ENCODE peak calls at places on chromosomes 1 and 21, in eight cellular contexts. One of them, this sample, is unnamed. For H3K4me1, the result is how much of the 10 kb centered on the place peaks cover.

GRCh38 chr1:222187566-222187965 is 360.3 kb downstream of the HHIPL2 start:
- DNase-seq in CD8-positive, alpha-beta memory T cell: no peak
- DNase-seq in CD8-positive, alpha-beta T cell: no peak
- DNase-seq in ascending aorta: no peak
- DNase-seq in aorta: no peak
- DNase-seq in MM.1S: no peak
- DNase-seq in ovary: no peak
- DNase-seq in fibroblast of lung: no peak
- DNase-seq in this sample: no peak

GRCh38 chr1:3283849-3284248 is 170.6 kb upstream of the ARHGEF16 start:
- DNase-seq in CD8-positive, alpha-beta memory T cell: no peak
- DNase-seq in CD8-positive, alpha-beta T cell: no peak
- DNase-seq in ascending aorta: no peak
- DNase-seq in aorta: peak
- DNase-seq in MM.1S: no peak
- DNase-seq in ovary: peak
- DNase-seq in fibroblast of lung: no peak
- DNase-seq in this sample: no peak

GRCh38 chr1:161166669-161167548 is 683 bp downstream of the PPOX start:
- DNase-seq in CD8-positive, alpha-beta memory T cell: no peak
- DNase-seq in CD8-positive, alpha-beta T cell: no peak
- DNase-seq in ascending aorta: no peak
- DNase-seq in aorta: peak
- DNase-seq in MM.1S: peak
- DNase-seq in ovary: no peak
- DNase-seq in fibroblast of lung: no peak
- DNase-seq in this sample: no peak

GRCh38 chr1:75243124-75243523 is 108.9 kb downstream of the LHX8 start:
- DNase-seq in CD8-positive, alpha-beta memory T cell: no peak
- DNase-seq in CD8-positive, alpha-beta T cell: no peak
- DNase-seq in ascending aorta: no peak
- DNase-seq in aorta: no peak
- DNase-seq in MM.1S: no peak
- DNase-seq in ovary: no peak
- DNase-seq in fibroblast of lung: no peak
- DNase-seq in this sample: no peak

GRCh38 chr1:175572932-175573871 is 170.2 kb downstream of the TNR start:
- DNase-seq in CD8-positive, alpha-beta memory T cell: no peak
- DNase-seq in CD8-positive, alpha-beta T cell: no peak
- DNase-seq in ascending aorta: no peak
- DNase-seq in aorta: no peak
- DNase-seq in MM.1S: no peak
- DNase-seq in ovary: no peak
- DNase-seq in fibroblast of lung: no peak
- DNase-seq in this sample: no peak

GRCh38 chr21:44766014-44766817 is 35.4 kb downstream of the UBE2G2 start:
- DNase-seq in CD8-positive, alpha-beta memory T cell: no peak
- DNase-seq in CD8-positive, alpha-beta T cell: no peak
- DNase-seq in ascending aorta: no peak
- DNase-seq in aorta: no peak
- DNase-seq in MM.1S: no peak
- DNase-seq in ovary: no peak
- DNase-seq in fibroblast of lung: no peak
- DNase-seq in this sample: no peak

GRCh38 chr1:234600418-234601216 is 9.4 kb downstream of the IRF2BP2 start:
- DNase-seq in CD8-positive, alpha-beta memory T cell: no peak
- DNase-seq in CD8-positive, alpha-beta T cell: no peak
- DNase-seq in ascending aorta: no peak
- DNase-seq in aorta: no peak
- DNase-seq in MM.1S: peak
- DNase-seq in ovary: peak
- DNase-seq in fibroblast of lung: peak
- DNase-seq in this sample: no peak

GRCh38 chr1:198187973-198188588 is 31.3 kb downstream of the NEK7 start:
- DNase-seq in CD8-positive, alpha-beta memory T cell: no peak
- DNase-seq in CD8-positive, alpha-beta T cell: no peak
- DNase-seq in ascending aorta: no peak
- DNase-seq in aorta: no peak
- DNase-seq in MM.1S: no peak
- DNase-seq in ovary: no peak
- DNase-seq in fibroblast of lung: peak
- DNase-seq in this sample: no peak

GRCh38 chr1:37515185-37516034 is 844 bp upstream of the MEAF6 start:
- DNase-seq in CD8-positive, alpha-beta memory T cell: no peak
- DNase-seq in CD8-positive, alpha-beta T cell: no peak
- DNase-seq in ascending aorta: no peak
- DNase-seq in aorta: no peak
- DNase-seq in MM.1S: no peak
- DNase-seq in ovary: no peak
- DNase-seq in fibroblast of lung: no peak
- DNase-seq in this sample: no peak

GRCh38 chr1:230047114-230047865 is 19.7 kb upstream of the GALNT2 start:
- DNase-seq in CD8-positive, alpha-beta memory T cell: no peak
- DNase-seq in CD8-positive, alpha-beta T cell: no peak
- DNase-seq in ascending aorta: no peak
- DNase-seq in aorta: no peak
- DNase-seq in MM.1S: no peak
- DNase-seq in ovary: no peak
- DNase-seq in fibroblast of lung: peak
- DNase-seq in this sample: no peak

GRCh38 chr1:242890211-242890741 is 364.8 kb downstream of the CEP170 start:
- DNase-seq in CD8-positive, alpha-beta memory T cell: no peak
- DNase-seq in CD8-positive, alpha-beta T cell: no peak
- DNase-seq in ascending aorta: no peak
- DNase-seq in aorta: no peak
- DNase-seq in MM.1S: no peak
- DNase-seq in ovary: no peak
- DNase-seq in fibroblast of lung: peak
- DNase-seq in this sample: no peak

GRCh38 chr1:22418852-22419480 is 32.7 kb upstream of the ZBTB40 start:
- DNase-seq in CD8-positive, alpha-beta memory T cell: no peak
- DNase-seq in CD8-positive, alpha-beta T cell: no peak
- DNase-seq in ascending aorta: no peak
- DNase-seq in aorta: no peak
- DNase-seq in MM.1S: peak
- DNase-seq in ovary: no peak
- DNase-seq in fibroblast of lung: peak
- DNase-seq in this sample: no peak

GRCh38 chr1:172647110-172647564 is 11.8 kb upstream of the FASLG start:
- DNase-seq in CD8-positive, alpha-beta memory T cell: peak
- DNase-seq in CD8-positive, alpha-beta T cell: no peak
- DNase-seq in ascending aorta: no peak
- DNase-seq in aorta: no peak
- DNase-seq in MM.1S: no peak
- DNase-seq in ovary: no peak
- DNase-seq in fibroblast of lung: peak
- DNase-seq in this sample: no peak

GRCh38 chr1:242425232-242425631 is 99.3 kb downstream of the PLD5 start:
- DNase-seq in CD8-positive, alpha-beta memory T cell: no peak
- DNase-seq in CD8-positive, alpha-beta T cell: no peak
- DNase-seq in ascending aorta: no peak
- DNase-seq in aorta: no peak
- DNase-seq in MM.1S: peak
- DNase-seq in ovary: no peak
- DNase-seq in fibroblast of lung: no peak
- DNase-seq in this sample: no peak

GRCh38 chr1:95203908-95204437 is 30.0 kb upstream of the RWDD3 start:
- DNase-seq in CD8-positive, alpha-beta memory T cell: no peak
- DNase-seq in CD8-positive, alpha-beta T cell: no peak
- DNase-seq in ascending aorta: no peak
- DNase-seq in aorta: no peak
- DNase-seq in MM.1S: no peak
- DNase-seq in ovary: no peak
- DNase-seq in fibroblast of lung: no peak
- DNase-seq in this sample: no peak

GRCh38 chr1:108913105-108913948 is 36.5 kb downstream of the GPSM2 start:
- DNase-seq in CD8-positive, alpha-beta memory T cell: no peak
- DNase-seq in CD8-positive, alpha-beta T cell: no peak
- DNase-seq in ascending aorta: no peak
- DNase-seq in aorta: no peak
- DNase-seq in MM.1S: no peak
- DNase-seq in ovary: no peak
- DNase-seq in fibroblast of lung: peak
- DNase-seq in this sample: no peak

GRCh38 chr1:213507472-213508223 is 456.6 kb downstream of the RPS6KC1 start:
- DNase-seq in CD8-positive, alpha-beta memory T cell: no peak
- DNase-seq in CD8-positive, alpha-beta T cell: no peak
- DNase-seq in ascending aorta: no peak
- DNase-seq in aorta: no peak
- DNase-seq in MM.1S: no peak
- DNase-seq in ovary: no peak
- DNase-seq in fibroblast of lung: no peak
- DNase-seq in this sample: no peak

GRCh38 chr21:46605759-46606426 is 1.0 kb upstream of the S100B start:
- DNase-seq in CD8-positive, alpha-beta memory T cell: peak
- DNase-seq in CD8-positive, alpha-beta T cell: peak
- DNase-seq in ascending aorta: peak
- DNase-seq in aorta: peak
- DNase-seq in MM.1S: no peak
- DNase-seq in ovary: no peak
- DNase-seq in fibroblast of lung: no peak
- DNase-seq in this sample: no peak

GRCh38 chr1:8154621-8155052 is 128.5 kb upstream of the ERRFI1 start:
- DNase-seq in CD8-positive, alpha-beta memory T cell: no peak
- DNase-seq in CD8-positive, alpha-beta T cell: no peak
- DNase-seq in ascending aorta: no peak
- DNase-seq in aorta: peak
- DNase-seq in MM.1S: no peak
- DNase-seq in ovary: no peak
- DNase-seq in fibroblast of lung: peak
- DNase-seq in this sample: no peak

GRCh38 chr1:109733235-109733634 is 7.6 kb downstream of the GSTM3 start:
- DNase-seq in CD8-positive, alpha-beta memory T cell: no peak
- DNase-seq in CD8-positive, alpha-beta T cell: no peak
- DNase-seq in ascending aorta: no peak
- DNase-seq in aorta: no peak
- DNase-seq in MM.1S: no peak
- DNase-seq in ovary: no peak
- DNase-seq in fibroblast of lung: no peak
- DNase-seq in this sample: no peak

GRCh38 chr1:182677393-182678098 is 6.8 kb downstream of the RGS8 start:
- DNase-seq in CD8-positive, alpha-beta memory T cell: no peak
- DNase-seq in CD8-positive, alpha-beta T cell: no peak
- DNase-seq in ascending aorta: no peak
- DNase-seq in aorta: no peak
- DNase-seq in MM.1S: peak
- DNase-seq in ovary: no peak
- DNase-seq in fibroblast of lung: no peak
- DNase-seq in this sample: no peak

GRCh38 chr1:13757693-13758092 is 57.7 kb downstream of the PRDM2 start:
- DNase-seq in CD8-positive, alpha-beta memory T cell: no peak
- DNase-seq in CD8-positive, alpha-beta T cell: no peak
- DNase-seq in ascending aorta: no peak
- DNase-seq in aorta: no peak
- DNase-seq in MM.1S: no peak
- DNase-seq in ovary: no peak
- DNase-seq in fibroblast of lung: peak
- DNase-seq in this sample: no peak
- H3K4me1 ChIP-seq in CD8-positive, alpha-beta memory T cell: half or more
- H3K4me1 ChIP-seq in CD8-positive, alpha-beta T cell: half or more
- H3K4me1 ChIP-seq in ascending aorta: under half
- H3K4me1 ChIP-seq in aorta: under half
- H3K4me1 ChIP-seq in MM.1S: under half
- H3K4me1 ChIP-seq in ovary: under half
- H3K4me1 ChIP-seq in fibroblast of lung: under half
- H3K4me1 ChIP-seq in this sample: under half

GRCh38 chr21:36701912-36702621 is 3.2 kb downstream of the SIM2 start:
- DNase-seq in CD8-positive, alpha-beta memory T cell: no peak
- DNase-seq in CD8-positive, alpha-beta T cell: no peak
- DNase-seq in ascending aorta: no peak
- DNase-seq in aorta: no peak
- DNase-seq in MM.1S: no peak
- DNase-seq in ovary: no peak
- DNase-seq in fibroblast of lung: no peak
- DNase-seq in this sample: no peak
- H3K4me1 ChIP-seq in CD8-positive, alpha-beta memory T cell: under half
- H3K4me1 ChIP-seq in CD8-positive, alpha-beta T cell: half or more
- H3K4me1 ChIP-seq in ascending aorta: under half
- H3K4me1 ChIP-seq in aorta: under half
- H3K4me1 ChIP-seq in MM.1S: under half
- H3K4me1 ChIP-seq in ovary: under half
- H3K4me1 ChIP-seq in fibroblast of lung: under half
- H3K4me1 ChIP-seq in this sample: half or more

GRCh38 chr1:10724511-10724910 is 71.9 kb downstream of the CASZ1 start:
- DNase-seq in CD8-positive, alpha-beta memory T cell: no peak
- DNase-seq in CD8-positive, alpha-beta T cell: no peak
- DNase-seq in ascending aorta: no peak
- DNase-seq in aorta: no peak
- DNase-seq in MM.1S: no peak
- DNase-seq in ovary: no peak
- DNase-seq in fibroblast of lung: no peak
- DNase-seq in this sample: no peak
- H3K4me1 ChIP-seq in CD8-positive, alpha-beta memory T cell: under half
- H3K4me1 ChIP-seq in CD8-positive, alpha-beta T cell: under half
- H3K4me1 ChIP-seq in ascending aorta: under half
- H3K4me1 ChIP-seq in aorta: under half
- H3K4me1 ChIP-seq in MM.1S: under half
- H3K4me1 ChIP-seq in ovary: under half
- H3K4me1 ChIP-seq in fibroblast of lung: under half
- H3K4me1 ChIP-seq in this sample: half or more

GRCh38 chr1:31705080-31705866 is 1.5 kb upstream of the COL16A1 start:
- DNase-seq in CD8-positive, alpha-beta memory T cell: peak
- DNase-seq in CD8-positive, alpha-beta T cell: peak
- DNase-seq in ascending aorta: no peak
- DNase-seq in aorta: peak
- DNase-seq in MM.1S: peak
- DNase-seq in ovary: peak
- DNase-seq in fibroblast of lung: peak
- DNase-seq in this sample: no peak

GRCh38 chr1:31703431-31704260 is at the start of gene COL16A1:
- DNase-seq in CD8-positive, alpha-beta memory T cell: no peak
- DNase-seq in CD8-positive, alpha-beta T cell: no peak
- DNase-seq in ascending aorta: peak
- DNase-seq in aorta: peak
- DNase-seq in MM.1S: no peak
- DNase-seq in ovary: peak
- DNase-seq in fibroblast of lung: peak
- DNase-seq in this sample: no peak

GRCh38 chr1:31706384-31707058 is 2.7 kb upstream of the COL16A1 start:
- DNase-seq in CD8-positive, alpha-beta memory T cell: no peak
- DNase-seq in CD8-positive, alpha-beta T cell: no peak
- DNase-seq in ascending aorta: no peak
- DNase-seq in aorta: no peak
- DNase-seq in MM.1S: no peak
- DNase-seq in ovary: no peak
- DNase-seq in fibroblast of lung: no peak
- DNase-seq in this sample: no peak

GRCh38 chr1:31702836-31703404 is 897 bp downstream of the COL16A1 start:
- DNase-seq in CD8-positive, alpha-beta memory T cell: no peak
- DNase-seq in CD8-positive, alpha-beta T cell: no peak
- DNase-seq in ascending aorta: no peak
- DNase-seq in aorta: no peak
- DNase-seq in MM.1S: no peak
- DNase-seq in ovary: no peak
- DNase-seq in fibroblast of lung: peak
- DNase-seq in this sample: no peak

GRCh38 chr1:31704261-31705079 is 653 bp upstream of the COL16A1 start:
- DNase-seq in CD8-positive, alpha-beta memory T cell: no peak
- DNase-seq in CD8-positive, alpha-beta T cell: no peak
- DNase-seq in ascending aorta: no peak
- DNase-seq in aorta: no peak
- DNase-seq in MM.1S: no peak
- DNase-seq in ovary: peak
- DNase-seq in fibroblast of lung: peak
- DNase-seq in this sample: no peak
- H3K4me1 ChIP-seq in CD8-positive, alpha-beta memory T cell: under half
- H3K4me1 ChIP-seq in CD8-positive, alpha-beta T cell: under half
- H3K4me1 ChIP-seq in ascending aorta: under half
- H3K4me1 ChIP-seq in aorta: under half
- H3K4me1 ChIP-seq in MM.1S: under half
- H3K4me1 ChIP-seq in ovary: under half
- H3K4me1 ChIP-seq in fibroblast of lung: under half
- H3K4me1 ChIP-seq in this sample: half or more

GRCh38 chr1:155007253-155007828 is 4.7 kb downstream of the ZBTB7B start:
- DNase-seq in CD8-positive, alpha-beta memory T cell: no peak
- DNase-seq in CD8-positive, alpha-beta T cell: no peak
- DNase-seq in ascending aorta: no peak
- DNase-seq in aorta: peak
- DNase-seq in MM.1S: no peak
- DNase-seq in ovary: no peak
- DNase-seq in fibroblast of lung: no peak
- DNase-seq in this sample: no peak
- H3K4me1 ChIP-seq in CD8-positive, alpha-beta memory T cell: half or more
- H3K4me1 ChIP-seq in CD8-positive, alpha-beta T cell: half or more
- H3K4me1 ChIP-seq in ascending aorta: under half
- H3K4me1 ChIP-seq in aorta: under half
- H3K4me1 ChIP-seq in MM.1S: under half
- H3K4me1 ChIP-seq in ovary: under half
- H3K4me1 ChIP-seq in fibroblast of lung: under half
- H3K4me1 ChIP-seq in this sample: half or more

This sample was measured in esophagus squamous epithelium.